ENCODE peak calls at places on chromosomes 12 and 14, in seven cellular contexts. One of them, this sample, is unnamed.

GRCh38 chr12:4821000-4821399 is 88.7 kb upstream of the KCNA1 start:
- DNase-seq in GM12864: no peak
- DNase-seq in upper lobe of right lung: no peak
- DNase-seq in stomach: no peak
- DNase-seq in GM13977: no peak
- DNase-seq in sigmoid colon: no peak
- DNase-seq in A549: no peak
- DNase-seq in this sample: no peak

GRCh38 chr12:109736552-109737108 is 23.0 kb downstream of the FAM222A start:
- DNase-seq in GM13977: no peak
- DNase-seq in upper lobe of right lung: peak; percentile 65
- DNase-seq in stomach: peak; percentile 25
- DNase-seq in GM12864: no peak
- DNase-seq in sigmoid colon: peak; percentile 57
- DNase-seq in A549: peak; percentile 32
- DNase-seq in this sample: no peak

GRCh38 chr12:128914908-128915563 is 61.8 kb downstream of the GLT1D1 start:
- DNase-seq in upper lobe of right lung: no peak
- DNase-seq in GM13977: peak; percentile 71
- DNase-seq in stomach: no peak
- DNase-seq in GM12864: peak; percentile 19
- DNase-seq in sigmoid colon: no peak
- DNase-seq in A549: no peak
- DNase-seq in this sample: peak; percentile 88

GRCh38 chr12:67714648-67715047 is 66.1 kb downstream of the DYRK2 start:
- DNase-seq in GM13977: no peak
- DNase-seq in GM12864: no peak
- DNase-seq in A549: peak; percentile 61
- DNase-seq in stomach: no peak
- DNase-seq in sigmoid colon: no peak
- DNase-seq in upper lobe of right lung: no peak
- DNase-seq in this sample: no peak

GRCh38 chr14:29548948-29549370 is 378.7 kb downstream of the PRKD1 start:
- DNase-seq in GM12864: peak; percentile 5
- DNase-seq in upper lobe of right lung: no peak
- DNase-seq in sigmoid colon: no peak
- DNase-seq in GM13977: peak; percentile 34
- DNase-seq in stomach: no peak
- DNase-seq in A549: peak; percentile 68
- DNase-seq in this sample: peak; percentile 5

GRCh38 chr12:22628228-22628627 is 3.3 kb downstream of the ETNK1 start:
- DNase-seq in sigmoid colon: no peak
- DNase-seq in GM13977: no peak
- DNase-seq in upper lobe of right lung: no peak
- DNase-seq in stomach: no peak
- DNase-seq in A549: no peak
- DNase-seq in GM12864: no peak
- DNase-seq in this sample: no peak

GRCh38 chr12:5976711-5977110 is 31.7 kb upstream of the ANO2 start:
- DNase-seq in stomach: no peak
- DNase-seq in GM12864: no peak
- DNase-seq in upper lobe of right lung: no peak
- DNase-seq in A549: no peak
- DNase-seq in GM13977: no peak
- DNase-seq in sigmoid colon: no peak
- DNase-seq in this sample: no peak

GRCh38 chr14:94753067-94753466 is 16.8 kb downstream of the GSC start:
- DNase-seq in GM12864: no peak
- DNase-seq in GM13977: no peak
- DNase-seq in stomach: no peak
- DNase-seq in sigmoid colon: peak; percentile 67
- DNase-seq in A549: no peak
- DNase-seq in upper lobe of right lung: peak; percentile 16
- DNase-seq in this sample: no peak

GRCh38 chr12:87687362-87687761 is 341.8 kb downstream of the C12orf50 start:
- DNase-seq in sigmoid colon: no peak
- DNase-seq in GM12864: no peak
- DNase-seq in stomach: no peak
- DNase-seq in GM13977: no peak
- DNase-seq in upper lobe of right lung: no peak
- DNase-seq in A549: peak; percentile 50
- DNase-seq in this sample: no peak

GRCh38 chr12:18421840-18422239 is 160.5 kb downstream of the PIK3C2G start:
- DNase-seq in GM13977: no peak
- DNase-seq in stomach: no peak
- DNase-seq in upper lobe of right lung: no peak
- DNase-seq in A549: no peak
- DNase-seq in sigmoid colon: no peak
- DNase-seq in GM12864: no peak
- DNase-seq in this sample: no peak

GRCh38 chr12:50302686-50303085 is 19.4 kb upstream of the LIMA1 start:
- DNase-seq in stomach: no peak
- DNase-seq in sigmoid colon: no peak
- DNase-seq in GM12864: no peak
- DNase-seq in A549: no peak
- DNase-seq in upper lobe of right lung: no peak
- DNase-seq in GM13977: no peak
- DNase-seq in this sample: no peak

GRCh38 chr12:132804426-132804861 is 24.2 kb downstream of the GOLGA3 start:
- DNase-seq in sigmoid colon: no peak
- DNase-seq in GM13977: no peak
- DNase-seq in GM12864: no peak
- DNase-seq in stomach: peak; percentile 68
- DNase-seq in A549: peak; percentile 29
- DNase-seq in upper lobe of right lung: no peak
- DNase-seq in this sample: no peak

GRCh38 chr12:33438890-33439586 is 581 bp downstream of the SYT10 start:
- DNase-seq in upper lobe of right lung: peak; percentile 65
- DNase-seq in GM12864: no peak
- DNase-seq in GM13977: no peak
- DNase-seq in A549: no peak
- DNase-seq in sigmoid colon: no peak
- DNase-seq in stomach: no peak
- DNase-seq in this sample: no peak

GRCh38 chr12:50609292-50609874 is 104.6 kb downstream of the DIP2B start:
- DNase-seq in A549: no peak
- DNase-seq in GM13977: no peak
- DNase-seq in sigmoid colon: no peak
- DNase-seq in upper lobe of right lung: no peak
- DNase-seq in stomach: no peak
- DNase-seq in GM12864: no peak
- DNase-seq in this sample: no peak

GRCh38 chr14:58805057-58805456 is 167.3 kb downstream of the DACT1 start:
- DNase-seq in upper lobe of right lung: no peak
- DNase-seq in GM12864: no peak
- DNase-seq in stomach: no peak
- DNase-seq in GM13977: no peak
- DNase-seq in A549: no peak
- DNase-seq in sigmoid colon: no peak
- DNase-seq in this sample: no peak

GRCh38 chr12:62703011-62703380 is 232.0 kb downstream of the PPM1H start:
- DNase-seq in stomach: no peak
- DNase-seq in GM13977: no peak
- DNase-seq in upper lobe of right lung: no peak
- DNase-seq in sigmoid colon: no peak
- DNase-seq in GM12864: no peak
- DNase-seq in A549: no peak
- DNase-seq in this sample: no peak

GRCh38 chr12:51521554-51522276 is 69.3 kb upstream of the SCN8A start:
- DNase-seq in upper lobe of right lung: no peak
- DNase-seq in stomach: no peak
- DNase-seq in GM12864: no peak
- DNase-seq in GM13977: no peak
- DNase-seq in sigmoid colon: no peak
- DNase-seq in A549: no peak
- DNase-seq in this sample: no peak

GRCh38 chr14:101216725-101217463 is 313.4 kb upstream of the RTL1 start:
- DNase-seq in GM12864: no peak
- DNase-seq in A549: no peak
- DNase-seq in GM13977: no peak
- DNase-seq in stomach: no peak
- DNase-seq in upper lobe of right lung: no peak
- DNase-seq in sigmoid colon: peak; percentile 47
- DNase-seq in this sample: no peak

GRCh38 chr12:9870311-9870866 is 1.2 kb upstream of the CLEC2B start:
- DNase-seq in GM13977: no peak
- DNase-seq in GM12864: no peak
- DNase-seq in upper lobe of right lung: no peak
- DNase-seq in stomach: no peak
- DNase-seq in A549: no peak
- DNase-seq in sigmoid colon: no peak
- DNase-seq in this sample: no peak

GRCh38 chr14:104596927-104597351 is 7.6 kb downstream of the TMEM179 start:
- DNase-seq in stomach: no peak
- DNase-seq in GM13977: no peak
- DNase-seq in sigmoid colon: no peak
- DNase-seq in A549: no peak
- DNase-seq in GM12864: no peak
- DNase-seq in upper lobe of right lung: peak; percentile 50
- DNase-seq in this sample: no peak

GRCh38 chr14:35515916-35516315 is 18.0 kb upstream of the INSM2 start:
- DNase-seq in A549: no peak
- DNase-seq in GM13977: no peak
- DNase-seq in sigmoid colon: no peak
- DNase-seq in upper lobe of right lung: no peak
- DNase-seq in GM12864: no peak
- DNase-seq in stomach: no peak
- DNase-seq in this sample: no peak

GRCh38 chr14:24431569-24432258 is 2.0 kb downstream of the KHNYN start:
- DNase-seq in stomach: peak; percentile 93
- DNase-seq in A549: peak; percentile 95
- DNase-seq in sigmoid colon: peak; percentile 95
- DNase-seq in upper lobe of right lung: peak; percentile 93
- DNase-seq in GM13977: peak; percentile 92
- DNase-seq in GM12864: peak; percentile 81
- DNase-seq in this sample: peak; percentile 76

GRCh38 chr14:103393687-103394626 is 8.7 kb downstream of the MARK3 start:
- DNase-seq in GM12864: no peak
- DNase-seq in stomach: no peak
- DNase-seq in GM13977: no peak
- DNase-seq in A549: peak; percentile 42
- DNase-seq in sigmoid colon: no peak
- DNase-seq in upper lobe of right lung: no peak
- DNase-seq in this sample: no peak

GRCh38 chr14:63633801-63634200 is 7.9 kb downstream of the WDR89 start:
- DNase-seq in A549: no peak
- DNase-seq in sigmoid colon: no peak
- DNase-seq in GM13977: no peak
- DNase-seq in stomach: no peak
- DNase-seq in GM12864: no peak
- DNase-seq in upper lobe of right lung: no peak
- DNase-seq in this sample: no peak

GRCh38 chr14:63632932-63633514 is 8.6 kb downstream of the WDR89 start:
- DNase-seq in A549: peak; percentile 30
- DNase-seq in upper lobe of right lung: no peak
- DNase-seq in sigmoid colon: no peak
- DNase-seq in stomach: no peak
- DNase-seq in GM12864: no peak
- DNase-seq in GM13977: peak; percentile 30
- DNase-seq in this sample: no peak
- TF ChIP-seq CTCF in A549: peak; percentile 63
- TF ChIP-seq CTCF in upper lobe of right lung: peak; percentile 59
- TF ChIP-seq CTCF in sigmoid colon: no peak
- TF ChIP-seq CTCF in stomach: no peak
- TF ChIP-seq CTCF in GM12864: peak; percentile 40
- TF ChIP-seq CTCF in GM13977: peak; percentile 59
- TF ChIP-seq CTCF in this sample: peak; percentile 60

DNA sequence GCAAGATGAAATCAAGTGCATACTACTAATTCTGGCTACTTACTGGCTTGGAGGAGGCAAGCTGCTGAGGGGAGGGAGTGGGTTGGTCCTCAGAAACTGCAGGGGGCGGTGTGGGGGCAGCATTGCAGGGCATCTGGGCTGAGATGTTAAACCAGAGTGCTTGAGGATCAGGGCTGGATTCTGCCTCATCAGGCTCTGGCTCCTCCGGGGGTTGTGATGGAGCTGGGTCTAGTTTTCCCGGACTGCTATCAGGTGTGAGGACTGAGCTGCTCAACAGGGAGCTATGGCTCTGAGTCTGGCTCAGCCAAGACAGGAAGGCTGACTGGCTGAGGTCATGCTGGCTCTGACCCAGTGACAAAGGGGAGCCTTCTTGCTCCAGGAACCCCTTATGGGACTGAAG is 28.6 kb downstream of the BAZ2A start:
- DNase-seq in stomach: no peak
- DNase-seq in sigmoid colon: no peak
- DNase-seq in upper lobe of right lung: no peak
- DNase-seq in GM13977: peak; percentile 36
- DNase-seq in A549: peak; percentile 43
- DNase-seq in GM12864: no peak
- DNase-seq in this sample: no peak
- TF ChIP-seq CTCF in stomach: no peak
- TF ChIP-seq CTCF in sigmoid colon: no peak
- TF ChIP-seq CTCF in upper lobe of right lung: no peak
- TF ChIP-seq CTCF in GM13977: peak; percentile 40
- TF ChIP-seq CTCF in A549: peak; percentile 14
- TF ChIP-seq CTCF in GM12864: peak; percentile 45
- TF ChIP-seq CTCF in this sample: peak; percentile 39

GRCh38 chr12:111506260-111506659 is 92.9 kb downstream of the ATXN2 start:
- DNase-seq in GM13977: no peak
- DNase-seq in GM12864: no peak
- DNase-seq in A549: no peak
- DNase-seq in sigmoid colon: no peak
- DNase-seq in stomach: no peak
- DNase-seq in upper lobe of right lung: no peak
- DNase-seq in this sample: no peak

GRCh38 chr12:111503116-111503515 is 96.0 kb downstream of the ATXN2 start:
- DNase-seq in GM12864: no peak
- DNase-seq in A549: no peak
- DNase-seq in GM13977: no peak
- DNase-seq in upper lobe of right lung: no peak
- DNase-seq in stomach: no peak
- DNase-seq in sigmoid colon: no peak
- DNase-seq in this sample: no peak

DNA sequence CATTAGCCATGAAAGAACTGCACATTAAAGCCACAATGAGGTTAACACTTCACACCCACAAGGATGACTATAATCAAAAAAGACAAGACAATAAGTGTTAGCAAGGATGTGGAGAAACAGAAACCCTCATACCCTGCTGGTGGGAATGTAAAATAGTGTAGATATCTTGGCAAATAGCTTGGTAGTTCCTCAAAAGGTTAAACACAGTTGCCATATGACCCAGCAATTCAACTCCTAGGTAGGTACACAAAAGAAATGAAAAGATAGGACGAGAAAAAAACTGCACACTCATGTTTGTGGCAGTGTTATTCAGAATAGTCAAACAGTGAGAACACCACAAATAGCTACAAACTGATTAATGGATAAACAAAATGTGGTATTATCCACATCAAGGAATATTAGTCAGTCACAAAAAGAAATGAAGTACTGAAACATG is 93.5 kb downstream of the ATXN2 start:
- DNase-seq in upper lobe of right lung: no peak
- DNase-seq in A549: peak; percentile 40
- DNase-seq in GM12864: no peak
- DNase-seq in GM13977: no peak
- DNase-seq in stomach: no peak
- DNase-seq in sigmoid colon: no peak
- DNase-seq in this sample: peak; percentile 9
- TF ChIP-seq CTCF in upper lobe of right lung: no peak
- TF ChIP-seq CTCF in A549: no peak
- TF ChIP-seq CTCF in GM12864: no peak
- TF ChIP-seq CTCF in GM13977: no peak
- TF ChIP-seq CTCF in stomach: no peak
- TF ChIP-seq CTCF in sigmoid colon: no peak
- TF ChIP-seq CTCF in this sample: no peak

GRCh38 chr14:63438065-63438757 is 105.0 kb downstream of the PPP2R5E start:
- DNase-seq in GM13977: no peak
- DNase-seq in A549: peak; percentile 81
- DNase-seq in upper lobe of right lung: no peak
- DNase-seq in sigmoid colon: peak; percentile 85
- DNase-seq in stomach: peak; percentile 66
- DNase-seq in GM12864: no peak
- DNase-seq in this sample: no peak
- TF ChIP-seq CTCF in GM13977: peak; percentile 37
- TF ChIP-seq CTCF in A549: peak; percentile 12
- TF ChIP-seq CTCF in upper lobe of right lung: peak; percentile 23
- TF ChIP-seq CTCF in sigmoid colon: no peak
- TF ChIP-seq CTCF in stomach: no peak
- TF ChIP-seq CTCF in GM12864: peak; percentile 16
- TF ChIP-seq CTCF in this sample: peak; percentile 32

This sample was measured in GM12878.